ENCODE peak calls at places on chromosomes 2 and 18, in ten cellular contexts. A is ELF-1; O is Kasumi-1; L is lower lobe of right lung; V is stimulated activated CD4-positive, alpha-beta T cell treated with anti-CD3 and anti-CD28 coated beads, Interleukin-12 subunit alpha, Interleukin-12 subunit beta, amount 100 ng/mL, for 4 hours; H is CD4-positive, alpha-beta T cell; Q is NCI-H774; X is nephron progenitor cell; C is hippocampal formation; K is mesenchymal stem cell. I is an unnamed sample.

GRCh38 chr2:46134531-46135229 is 162.5 kb upstream of the EPAS1 start:
- DNase-seq in O (no peak), Q (no peak), L (no peak), X (no peak), C (no peak), K (peak), V (no peak), H (no peak), A (no peak), I (no peak)

GRCh38 chr2:96501886-96502810 is 3.0 kb downstream of the NEURL3 start:
- DNase-seq in X (no peak), L (no peak), Q (no peak), O (no peak), A (no peak), K (no peak), V (no peak), C (no peak), H (no peak), I (no peak)

GRCh38 chr18:61569176-61569892 is 236.1 kb downstream of the CDH20 start:
- DNase-seq in Q (no peak), V (no peak), X (no peak), L (no peak), H (no peak), C (no peak), O (peak), K (peak), A (peak), I (no peak)

GRCh38 chr2:76556054-76556453 is 845.3 kb upstream of the GCFC2 start:
- DNase-seq in H (no peak), V (no peak), O (no peak), Q (no peak), K (no peak), C (no peak), A (no peak), L (no peak), X (no peak), I (no peak)

GRCh38 chr2:219124379-219125110 is 36.1 kb downstream of the NHEJ1 start:
- DNase-seq in O (no peak), V (no peak), C (no peak), L (no peak), Q (no peak), X (no peak), H (no peak), A (no peak), K (peak), I (peak)

GRCh38 chr2:189287982-189288494 is 108.5 kb upstream of the COL5A2 start:
- DNase-seq in H (no peak), Q (peak), V (no peak), C (no peak), X (no peak), L (no peak), A (peak), O (peak), K (peak), I (no peak)

GRCh38 chr2:209441541-209441940 is 17.7 kb downstream of the MAP2 start:
- DNase-seq in L (no peak), A (no peak), O (no peak), H (no peak), V (no peak), K (no peak), C (no peak), X (no peak), Q (no peak), I (no peak)

GRCh38 chr2:152098798-152099654 is at the start of gene CACNB4:
- DNase-seq in Q (no peak), C (no peak), V (no peak), H (no peak), K (peak), L (peak), O (peak), A (peak), X (peak), I (peak)

GRCh38 chr2:237141556-237141955 is 55.9 kb downstream of the COPS8 start:
- DNase-seq in K (peak), O (no peak), X (no peak), L (no peak), A (no peak), V (no peak), Q (no peak), H (no peak), C (no peak), I (no peak)

GRCh38 chr2:239275037-239275685 is 125.7 kb downstream of the HDAC4 start:
- DNase-seq in K (peak), O (no peak), H (peak), L (peak), C (no peak), V (peak), X (no peak), A (peak), Q (no peak), I (peak)

GRCh38 chr2:101190753-101191516 is 39.8 kb upstream of the TBC1D8 start:
- DNase-seq in Q (no peak), O (no peak), C (no peak), L (no peak), K (no peak), A (no peak), H (no peak), V (no peak), X (no peak), I (no peak)

GRCh38 chr18:76264073-76264472 is 231.0 kb downstream of the ZNF516 start:
- DNase-seq in C (no peak), L (no peak), A (no peak), H (no peak), V (no peak), K (no peak), Q (no peak), X (no peak), O (no peak), I (no peak)

GRCh38 chr18:49546719-49547273 is 15.1 kb upstream of the LIPG start:
- DNase-seq in O (no peak), K (no peak), H (no peak), L (no peak), A (peak), C (no peak), V (no peak), X (no peak), Q (no peak), I (no peak)

GRCh38 chr2:221444106-221444505 is 128.0 kb downstream of the EPHA4 start:
- DNase-seq in Q (no peak), A (no peak), O (peak), K (peak), L (no peak), H (no peak), X (no peak), C (no peak), V (no peak), I (no peak)

GRCh38 chr2:230000118-230000841 is 68.4 kb downstream of the SLC16A14 start:
- DNase-seq in H (no peak), L (no peak), K (no peak), O (no peak), Q (no peak), V (no peak), C (no peak), A (no peak), X (no peak), I (no peak)

GRCh38 chr2:69429491-69430183 is 7.6 kb downstream of the NFU1 start:
- DNase-seq in Q (no peak), V (no peak), A (no peak), K (no peak), C (no peak), O (no peak), H (no peak), X (no peak), L (no peak), I (no peak)

GRCh38 chr2:66070717-66071602 is 364.0 kb upstream of the MEIS1 start:
- DNase-seq in C (no peak), O (no peak), L (no peak), X (no peak), K (no peak), Q (no peak), A (no peak), V (no peak), H (no peak), I (no peak)

GRCh38 chr2:108594982-108595464 is 60.8 kb downstream of the LIMS1 start:
- DNase-seq in Q (no peak), A (peak), X (no peak), K (peak), V (no peak), C (no peak), O (peak), H (no peak), L (no peak), I (peak)

GRCh38 chr2:45922577-45922988 is 271.1 kb downstream of the PRKCE start:
- DNase-seq in H (no peak), A (peak), V (no peak), X (no peak), O (no peak), K (no peak), Q (peak), L (no peak), C (no peak), I (no peak)

GRCh38 chr2:201580486-201580885 is 62.8 kb downstream of the TMEM237 start:
- DNase-seq in L (no peak), V (no peak), Q (no peak), K (peak), O (no peak), H (no peak), C (no peak), X (no peak), A (no peak), I (no peak)

GRCh38 chr18:49024808-49025361 is 74.1 kb upstream of the SMAD7 start:
- DNase-seq in X (no peak), H (no peak), K (no peak), L (no peak), Q (no peak), C (no peak), O (no peak), A (no peak), V (no peak), I (no peak)

GRCh38 chr2:112153501-112153900 is 15.3 kb downstream of the FBLN7 start:
- DNase-seq in O (no peak), H (peak), K (no peak), X (no peak), C (no peak), Q (no peak), L (no peak), A (no peak), V (no peak), I (peak)

GRCh38 chr2:189412330-189412953 is 28.8 kb upstream of the WDR75 start:
- DNase-seq in H (peak), C (peak), K (peak), X (peak), A (no peak), V (peak), Q (peak), O (peak), L (no peak), I (peak)

GRCh38 chr2:216516730-216517350 is 18.2 kb downstream of the RPL37A start:
- DNase-seq in C (no peak), H (no peak), X (no peak), K (peak), Q (peak), V (no peak), O (peak), A (no peak), L (no peak), I (no peak)

GRCh38 chr2:218986148-218986761 is 1.3 kb upstream of the FEV start:
- DNase-seq in A (no peak), Q (no peak), X (no peak), H (no peak), K (no peak), C (no peak), L (no peak), V (no peak), O (no peak), I (no peak)

GRCh38 chr2:108139521-108139920 is 100.2 kb upstream of the SULT1C3 start:
- DNase-seq in A (no peak), O (peak), L (no peak), H (no peak), Q (no peak), X (peak), V (no peak), K (peak), C (no peak), I (no peak)

GRCh38 chr18:1013951-1014350 is 109.3 kb downstream of the ADCYAP1 start:
- DNase-seq in K (no peak), H (no peak), A (no peak), C (no peak), X (no peak), O (no peak), L (no peak), Q (no peak), V (no peak), I (no peak)

GRCh38 chr2:217935901-217936684 is 66.7 kb downstream of the TNS1 start:
- DNase-seq in A (peak), X (no peak), L (peak), V (no peak), O (no peak), K (peak), C (no peak), H (no peak), Q (no peak), I (no peak)

GRCh38 chr2:233593201-233593600 is 24.2 kb upstream of the UGT1A8 start:
- DNase-seq in O (no peak), C (no peak), Q (no peak), L (no peak), H (no peak), K (no peak), A (no peak), V (no peak), X (no peak), I (no peak)

GRCh38 chr2:1538663-1539062 is 125.4 kb downstream of the TPO start:
- DNase-seq in A (peak), L (no peak), K (peak), X (no peak), H (no peak), Q (no peak), V (no peak), C (no peak), O (peak), I (peak)

GRCh38 chr2:15940661-15941482 is 522 bp downstream of the MYCN start:
- DNase-seq in C (peak), V (no peak), X (peak), O (no peak), H (no peak), K (peak), A (peak), L (no peak), Q (no peak), I (no peak)

GRCh38 chr2:121336528-121337294 is 51.7 kb upstream of the TFCP2L1 start:
- DNase-seq in Q (no peak), C (no peak), H (no peak), A (no peak), X (no peak), K (no peak), O (no peak), L (no peak), V (no peak), I (no peak)

GRCh38 chr2:151840216-151840691 is 12.0 kb upstream of the ARL5A start:
- DNase-seq in Q (no peak), V (no peak), O (no peak), L (no peak), H (no peak), A (no peak), X (no peak), K (no peak), C (no peak), I (no peak)

GRCh38 chr2:197372582-197372981 is 62.0 kb upstream of the ANKRD44 start:
- DNase-seq in C (no peak), A (no peak), O (no peak), L (no peak), H (no peak), Q (no peak), K (no peak), V (no peak), X (no peak), I (no peak)

GRCh38 chr18:46393230-46393629 is 263.8 kb downstream of the LOXHD1 start:
- DNase-seq in Q (no peak), C (no peak), L (no peak), V (no peak), K (no peak), H (no peak), O (no peak), X (peak), A (peak), I (no peak)

GRCh38 chr2:18991177-18992168 is 366.9 kb downstream of the OSR1 start:
- DNase-seq in L (peak), C (peak), A (no peak), V (no peak), Q (peak), H (no peak), O (no peak), X (no peak), K (peak), I (no peak)

I was measured in activated CD8-positive, alpha-beta T cell treated with anti-CD3 and anti-CD28 coated beads, Interleukin-2, amount 10 ng/mL, durations not matched to agents 7 days and 5 days.